ENCODE peak calls at places on chromosomes 6 and 20, in five cellular contexts. A is foreskin keratinocyte; Q is right lobe of liver; X is activated naive CD4-positive, alpha-beta T cell treated with anti-CD3 and anti-CD28 coated beads for 36 hours; B is germinal center. O is an unnamed sample.

GRCh38 chr6:79538481-79538971 is 1.3 kb upstream of the LCA5 start:
- DNase-seq in A (peak; percentile 53), Q (no peak), X (no peak), B (no peak), O (no peak)

GRCh38 chr20:58482416-58482815 is 32.8 kb downstream of the APCDD1L start:
- DNase-seq in A (no peak), Q (no peak), X (no peak), B (no peak), O (no peak)

GRCh38 chr6:35343092-35343834 is 905 bp downstream of the PPARD start:
- DNase-seq in A (no peak), Q (peak; percentile 61), X (no peak), B (peak; percentile 46), O (peak; percentile 46)

GRCh38 chr6:161498359-161498758 is 224.5 kb upstream of the AGPAT4 start:
- DNase-seq in A (peak; percentile 17), Q (no peak), X (no peak), B (no peak), O (no peak)

GRCh38 chr6:158969148-158969547 is 30.9 kb downstream of the RSPH3 start:
- DNase-seq in A (no peak), Q (no peak), X (no peak), B (no peak), O (no peak)

GRCh38 chr6:144334150-144334708 is 49.1 kb downstream of the UTRN start:
- DNase-seq in A (no peak), Q (no peak), X (peak; percentile 83), B (peak; percentile 75), O (no peak)

GRCh38 chr6:94254689-94255088 is 835.3 kb upstream of the EPHA7 start:
- DNase-seq in A (no peak), Q (no peak), X (no peak), B (no peak), O (no peak)

GRCh38 chr6:146917979-146918378 is 286.2 kb upstream of the STXBP5 start:
- DNase-seq in A (no peak), Q (no peak), X (no peak), B (no peak), O (no peak)

GRCh38 chr6:83108378-83108777 is 40.9 kb downstream of the DOP1A start:
- DNase-seq in A (no peak), Q (no peak), X (no peak), B (no peak), O (no peak)

GRCh38 chr6:90355965-90356364 is 59.3 kb upstream of the BACH2 start:
- DNase-seq in A (no peak), Q (peak; percentile 62), X (no peak), B (no peak), O (no peak)

GRCh38 chr20:64065973-64066341 is 3.0 kb downstream of the TCEA2 start:
- DNase-seq in A (no peak), Q (peak; percentile 92), X (peak; percentile 80), B (no peak), O (no peak)

GRCh38 chr6:71768356-71768755 is 118.0 kb upstream of the RIMS1 start:
- DNase-seq in A (no peak), Q (no peak), X (no peak), B (no peak), O (no peak)

GRCh38 chr6:170130771-170131241 is 160.1 kb downstream of the DLL1 start:
- DNase-seq in A (no peak), Q (no peak), X (no peak), B (no peak), O (peak; percentile 52)

GRCh38 chr20:2816030-2816582 is at the start of gene TMEM239:
- DNase-seq in A (no peak), Q (no peak), X (no peak), B (no peak), O (no peak)

O was measured in tibial artery.